ENCODE peak calls at places on chromosomes 13 and 19, in four cellular contexts. One of them, this sample, is unnamed.

GRCh38 chr13:23715092-23715761 is 145.0 kb downstream of the TNFRSF19 start:
- DNase-seq in H9: no peak
- DNase-seq in H1: no peak
- DNase-seq in IMR-90: no peak
- DNase-seq in this sample: peak; percentile 34

GRCh38 chr19:2848625-2849024 is 7.3 kb downstream of the ZNF555 start:
- DNase-seq in H1: no peak
- DNase-seq in H9: no peak
- DNase-seq in IMR-90: peak; percentile 41
- DNase-seq in this sample: no peak

GRCh38 chr13:65336916-65337315 is 1893.2 kb downstream of the PCDH9 start:
- DNase-seq in IMR-90: peak; percentile 84
- DNase-seq in H9: no peak
- DNase-seq in H1: no peak
- DNase-seq in this sample: no peak

GRCh38 chr13:51322826-51323225 is 16.7 kb upstream of the SERPINE3 start:
- DNase-seq in H1: no peak
- DNase-seq in H9: no peak
- DNase-seq in IMR-90: no peak
- DNase-seq in this sample: no peak

GRCh38 chr19:45305007-45305406 is 17.7 kb downstream of the CKM start:
- DNase-seq in IMR-90: no peak
- DNase-seq in H9: no peak
- DNase-seq in H1: no peak
- DNase-seq in this sample: no peak

GRCh38 chr13:91722267-91722884 is 324.0 kb downstream of the GPC5 start:
- DNase-seq in H9: no peak
- DNase-seq in IMR-90: peak; percentile 18
- DNase-seq in H1: no peak
- DNase-seq in this sample: peak; percentile 14

GRCh38 chr13:20499986-20500385 is 25.7 kb downstream of the CRYL1 start:
- DNase-seq in H9: no peak
- DNase-seq in IMR-90: peak; percentile 7
- DNase-seq in H1: no peak
- DNase-seq in this sample: no peak

GRCh38 chr19:2461751-2462634 is 5.2 kb upstream of the LMNB2 start:
- DNase-seq in H1: no peak
- DNase-seq in H9: peak; percentile 84
- DNase-seq in IMR-90: peak; percentile 56
- DNase-seq in this sample: peak; percentile 80

GRCh38 chr19:31054430-31054829 is 294.8 kb downstream of the TSHZ3 start:
- DNase-seq in H1: peak; percentile 70
- DNase-seq in IMR-90: peak; percentile 83
- DNase-seq in H9: peak; percentile 88
- DNase-seq in this sample: peak; percentile 92

GRCh38 chr13:51729853-51730553 is 74.0 kb downstream of the DHRS12 start:
- DNase-seq in IMR-90: peak; percentile 90
- DNase-seq in H9: no peak
- DNase-seq in H1: no peak
- DNase-seq in this sample: peak; percentile 75

GRCh38 chr13:76791290-76791664 is 94.9 kb downstream of the KCTD12 start:
- DNase-seq in IMR-90: no peak
- DNase-seq in H1: peak; percentile 1
- DNase-seq in H9: no peak
- DNase-seq in this sample: peak; percentile 9

GRCh38 chr19:15714638-15715037 is 13.2 kb upstream of the OR10H2 start:
- DNase-seq in H9: no peak
- DNase-seq in H1: no peak
- DNase-seq in IMR-90: no peak
- DNase-seq in this sample: no peak

GRCh38 chr13:114067381-114067885 is 65.0 kb downstream of the RASA3 start:
- DNase-seq in H1: no peak
- DNase-seq in IMR-90: peak; percentile 68
- DNase-seq in H9: no peak
- DNase-seq in this sample: no peak

GRCh38 chr19:48627865-48628314 is 8.6 kb downstream of the SPHK2 start:
- DNase-seq in H1: no peak
- DNase-seq in H9: peak; percentile 28
- DNase-seq in IMR-90: no peak
- DNase-seq in this sample: no peak

GRCh38 chr19:48627211-48627864 is 8.0 kb downstream of the SPHK2 start:
- DNase-seq in IMR-90: no peak
- DNase-seq in H1: no peak
- DNase-seq in H9: peak; percentile 34
- DNase-seq in this sample: peak; percentile 66

GRCh38 chr19:48629297-48629598 is 7.9 kb downstream of the DBP start:
- DNase-seq in H1: no peak
- DNase-seq in IMR-90: no peak
- DNase-seq in H9: no peak
- DNase-seq in this sample: no peak

GRCh38 chr19:48629599-48630288 is 7.4 kb downstream of the DBP start:
- DNase-seq in H9: peak; percentile 99
- DNase-seq in IMR-90: no peak
- DNase-seq in H1: peak; percentile 97
- DNase-seq in this sample: peak; percentile 97

GRCh38 chr19:48628486-48629296 is 8.5 kb downstream of the DBP start:
- DNase-seq in IMR-90: no peak
- DNase-seq in H9: peak; percentile 32
- DNase-seq in H1: no peak
- DNase-seq in this sample: no peak
- H3K23ac ChIP-seq in IMR-90: no peak overlapping the region
- H3K23ac ChIP-seq in H9: no peak overlapping the region
- H3K23ac ChIP-seq in H1: no peak overlapping the region
- H3K23ac ChIP-seq in this sample: no peak overlapping the region

GRCh38 chr13:89490661-89491060 is 1819.5 kb downstream of the SLITRK5 start:
- DNase-seq in IMR-90: no peak
- DNase-seq in H9: no peak
- DNase-seq in H1: no peak
- DNase-seq in this sample: no peak

GRCh38 chr13:89497658-89498057 is 1826.5 kb downstream of the SLITRK5 start:
- DNase-seq in IMR-90: no peak
- DNase-seq in H1: no peak
- DNase-seq in H9: no peak
- DNase-seq in this sample: peak; percentile 21

GRCh38 chr13:89496478-89496877 is 1825.3 kb downstream of the SLITRK5 start:
- DNase-seq in H1: no peak
- DNase-seq in IMR-90: no peak
- DNase-seq in H9: no peak
- DNase-seq in this sample: peak; percentile 53
- H4K5ac ChIP-seq in H1: no peak overlapping the region
- H4K5ac ChIP-seq in IMR-90: no peak overlapping the region
- H4K5ac ChIP-seq in H9: no peak overlapping the region
- H4K5ac ChIP-seq in this sample: no peak overlapping the region

DNA sequence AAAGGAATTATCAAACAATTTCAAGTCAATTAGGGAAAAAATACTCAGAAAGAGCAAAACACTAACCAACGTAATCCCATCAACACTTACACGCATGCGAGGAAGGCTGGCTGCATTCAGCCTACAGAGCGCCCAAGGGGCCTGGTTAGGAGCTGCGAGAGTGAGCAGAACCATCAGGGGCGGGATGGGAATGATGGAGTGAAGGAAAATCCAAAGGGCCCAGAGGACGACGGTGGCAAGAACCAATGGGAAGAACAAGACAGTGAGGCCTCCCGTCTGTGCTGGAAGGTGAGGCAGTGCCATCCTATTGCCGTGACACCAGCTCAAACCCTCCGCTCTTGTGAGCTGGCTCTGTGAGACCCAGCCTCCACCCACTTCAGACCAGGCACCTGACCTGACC is 253.0 kb downstream of the IRS2 start:
- DNase-seq in H9: no peak
- DNase-seq in H1: no peak
- DNase-seq in IMR-90: no peak
- DNase-seq in this sample: no peak
- H2BK120ac ChIP-seq in H9: no peak overlapping the region
- H2BK120ac ChIP-seq in H1: no peak overlapping the region
- H2BK120ac ChIP-seq in IMR-90: no peak overlapping the region
- H2BK120ac ChIP-seq in this sample: no peak overlapping the region

DNA sequence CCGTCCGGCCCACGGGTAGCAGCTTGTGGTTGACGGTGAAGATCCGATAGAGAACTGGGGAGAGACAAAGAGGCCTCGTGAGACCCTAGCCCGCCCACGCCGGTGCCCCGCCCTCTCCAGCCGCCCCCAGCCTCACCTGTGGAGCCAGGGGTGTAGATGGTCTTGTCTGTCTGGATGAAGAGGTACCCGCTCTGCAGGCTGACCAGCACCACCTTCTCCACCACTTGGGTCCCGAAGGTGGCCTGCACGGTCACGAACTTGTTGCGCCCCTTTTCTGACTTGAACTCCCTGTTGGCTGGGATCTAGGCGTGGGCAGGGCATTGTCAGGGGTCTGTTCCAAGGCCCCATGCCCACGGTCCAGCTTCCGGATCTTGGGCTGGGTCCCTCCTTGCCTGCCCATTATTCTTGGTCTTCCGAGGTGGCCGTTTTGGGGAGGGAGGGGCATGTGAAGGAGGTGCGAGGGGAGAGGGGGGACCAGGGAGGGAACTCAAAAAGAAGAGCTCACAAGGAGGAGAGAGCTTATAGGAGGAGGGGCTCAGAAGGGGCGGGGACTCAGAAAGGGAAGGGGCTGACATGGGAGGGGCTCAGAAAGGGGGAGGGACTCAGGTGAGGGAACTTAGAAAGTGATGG is 2.2 kb downstream of the C3 start:
- DNase-seq in IMR-90: no peak
- DNase-seq in H1: no peak
- DNase-seq in H9: peak; percentile 95
- DNase-seq in this sample: no peak
- H3K23ac ChIP-seq in IMR-90: no peak overlapping the region
- H3K23ac ChIP-seq in H1: no peak overlapping the region
- H3K23ac ChIP-seq in H9: no peak overlapping the region
- H3K23ac ChIP-seq in this sample: no peak overlapping the region

DNA sequence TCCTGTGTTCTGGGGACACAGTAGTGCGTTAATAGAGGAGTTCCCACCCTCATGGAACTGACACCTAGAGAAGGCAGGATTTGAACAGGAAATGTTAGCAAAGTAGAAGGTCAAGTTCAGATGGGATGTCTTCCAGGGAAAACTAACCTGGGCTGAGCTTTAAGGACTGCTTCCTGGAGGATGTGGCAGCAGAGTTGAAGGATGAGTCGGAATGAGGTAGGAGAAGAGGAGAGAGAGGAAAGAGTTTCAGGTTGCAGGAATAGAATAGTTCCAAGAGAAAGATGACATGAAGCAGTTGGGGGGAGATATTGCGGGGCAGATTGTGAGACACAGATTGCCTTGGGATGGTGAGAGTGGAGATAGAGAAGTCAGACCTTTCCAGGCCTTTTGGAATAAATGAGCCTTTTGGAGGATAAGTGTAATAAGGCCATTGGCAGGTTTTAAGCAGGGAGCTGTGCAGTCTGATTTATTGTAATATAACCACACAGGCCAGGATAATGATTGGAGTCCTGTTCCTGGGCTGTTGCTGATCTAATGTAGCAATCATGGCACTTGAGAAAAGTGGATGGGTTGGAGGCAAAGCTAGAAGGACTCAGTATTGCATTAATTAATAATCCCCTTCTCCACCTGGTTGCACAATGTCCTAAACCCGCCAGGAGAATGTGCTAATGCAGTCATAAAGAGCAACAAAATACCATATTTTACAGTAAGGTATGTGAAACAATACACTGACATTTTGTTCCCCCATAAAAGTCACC is 205.4 kb downstream of the SHISA2 start:
- DNase-seq in H1: no peak
- DNase-seq in H9: no peak
- DNase-seq in IMR-90: no peak
- DNase-seq in this sample: no peak
- H4K5ac ChIP-seq in H1: no peak overlapping the region
- H4K5ac ChIP-seq in H9: no peak overlapping the region
- H4K5ac ChIP-seq in IMR-90: no peak overlapping the region
- H4K5ac ChIP-seq in this sample: no peak overlapping the region

GRCh38 chr13:21997726-21998125 is 326.9 kb downstream of the FGF9 start:
- DNase-seq in H1: no peak
- DNase-seq in H9: no peak
- DNase-seq in IMR-90: no peak
- DNase-seq in this sample: no peak

GRCh38 chr13:21999666-22000065 is 328.8 kb downstream of the FGF9 start:
- DNase-seq in IMR-90: no peak
- DNase-seq in H9: no peak
- DNase-seq in H1: no peak
- DNase-seq in this sample: no peak

GRCh38 chr13:21998279-21998678 is 327.4 kb downstream of the FGF9 start:
- DNase-seq in H9: no peak
- DNase-seq in IMR-90: no peak
- DNase-seq in H1: no peak
- DNase-seq in this sample: peak; percentile 26

GRCh38 chr13:22000191-22000590 is 329.3 kb downstream of the FGF9 start:
- DNase-seq in IMR-90: no peak
- DNase-seq in H1: no peak
- DNase-seq in H9: no peak
- DNase-seq in this sample: no peak

DNA sequence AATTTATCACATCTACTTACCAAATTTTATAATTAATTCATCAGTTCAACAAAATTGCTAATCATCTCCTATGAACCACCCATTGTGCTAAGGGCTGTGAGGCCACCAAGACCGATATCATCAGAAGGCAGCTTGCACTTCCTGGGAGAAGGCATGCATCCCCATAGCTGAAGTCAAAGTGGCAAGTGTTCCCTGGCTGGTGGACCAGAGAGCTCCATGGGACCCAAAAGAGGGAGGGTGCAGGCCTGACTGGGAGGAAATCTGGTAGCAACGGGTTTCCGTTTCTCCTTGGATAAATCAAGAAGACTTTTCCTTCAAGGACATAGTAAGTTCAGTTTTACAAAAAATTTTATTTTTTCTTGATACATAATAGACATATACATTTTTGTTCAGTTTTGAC is 325.2 kb downstream of the FGF9 start:
- DNase-seq in H9: no peak
- DNase-seq in H1: no peak
- DNase-seq in IMR-90: no peak
- DNase-seq in this sample: no peak
- H2BK120ac ChIP-seq in H9: no peak overlapping the region
- H2BK120ac ChIP-seq in H1: no peak overlapping the region
- H2BK120ac ChIP-seq in IMR-90: no peak overlapping the region
- H2BK120ac ChIP-seq in this sample: no peak overlapping the region

GRCh38 chr19:42117076-42117475 is 15.2 kb downstream of the POU2F2 start:
- DNase-seq in H9: no peak
- DNase-seq in IMR-90: no peak
- DNase-seq in H1: no peak
- DNase-seq in this sample: no peak
- H3K23ac ChIP-seq in H9: no peak overlapping the region
- H3K23ac ChIP-seq in IMR-90: no peak overlapping the region
- H3K23ac ChIP-seq in H1: no peak overlapping the region
- H3K23ac ChIP-seq in this sample: no peak overlapping the region

GRCh38 chr13:49234741-49235140 is 13.0 kb upstream of the CDADC1 start:
- DNase-seq in IMR-90: no peak
- DNase-seq in H1: no peak
- DNase-seq in H9: no peak
- DNase-seq in this sample: no peak

GRCh38 chr13:49240017-49240416 is 7.7 kb upstream of the CDADC1 start:
- DNase-seq in IMR-90: peak; percentile 46
- DNase-seq in H1: no peak
- DNase-seq in H9: no peak
- DNase-seq in this sample: peak; percentile 39

GRCh38 chr13:49241296-49241695 is 6.4 kb upstream of the CDADC1 start:
- DNase-seq in H1: no peak
- DNase-seq in IMR-90: no peak
- DNase-seq in H9: no peak
- DNase-seq in this sample: no peak

GRCh38 chr13:49238621-49239020 is 9.1 kb upstream of the CDADC1 start:
- DNase-seq in IMR-90: no peak
- DNase-seq in H9: no peak
- DNase-seq in H1: no peak
- DNase-seq in this sample: peak; percentile 25

GRCh38 chr13:49235856-49236431 is 11.8 kb upstream of the CDADC1 start:
- DNase-seq in H1: no peak
- DNase-seq in IMR-90: no peak
- DNase-seq in H9: no peak
- DNase-seq in this sample: no peak
- H4K5ac ChIP-seq in H1: no peak overlapping the region
- H4K5ac ChIP-seq in IMR-90: no peak overlapping the region
- H4K5ac ChIP-seq in H9: no peak overlapping the region
- H4K5ac ChIP-seq in this sample: no peak overlapping the region

This sample was measured in mesendoderm.